ENCODE peak calls at places on chromosomes 11 and 22, in six cellular contexts. Q is kidney; K is mammary epithelial cell; H is breast epithelium; Z is thoracic aorta; B is effector memory CD4-positive, alpha-beta T cell. O is an unnamed sample.

GRCh38 chr11:63682045-63682915 is 980 bp downstream of the RTN3 start:
- DNase-seq in Q (no peak), K (peak), H (no peak), Z (no peak), B (no peak), O (no peak)

GRCh38 chr11:85869776-85870175 is 14.6 kb downstream of the CCDC83 start:
- DNase-seq in Q (no peak), K (no peak), H (no peak), Z (no peak), B (no peak), O (no peak)

GRCh38 chr11:133518702-133519264 is 13.5 kb downstream of the OPCML start:
- DNase-seq in Q (no peak), K (no peak), H (no peak), Z (no peak), B (no peak), O (no peak)

GRCh38 chr11:14908214-14908880 is 16.3 kb upstream of the CYP2R1 start:
- DNase-seq in Q (no peak), K (peak), H (no peak), Z (no peak), B (no peak), O (no peak)

GRCh38 chr11:126105022-126105747 is 42.5 kb upstream of the CDON start:
- DNase-seq in Q (no peak), K (no peak), H (no peak), Z (no peak), B (no peak), O (no peak)

GRCh38 chr11:8532475-8532874 is 61.6 kb downstream of the STK33 start:
- DNase-seq in Q (no peak), K (no peak), H (no peak), Z (no peak), B (no peak), O (no peak)

GRCh38 chr11:120392791-120393190 is 56.6 kb downstream of the ARHGEF12 start:
- DNase-seq in Q (no peak), K (no peak), H (no peak), Z (no peak), B (no peak), O (no peak)

GRCh38 chr11:117037279-117037951 is 60.8 kb downstream of the SIK3 start:
- DNase-seq in Q (no peak), K (peak), H (no peak), Z (no peak), B (no peak), O (no peak)

GRCh38 chr22:50660306-50660705 is 12.3 kb upstream of the SHANK3 start:
- DNase-seq in Q (no peak), K (no peak), H (no peak), Z (no peak), B (no peak), O (no peak)

GRCh38 chr11:111303476-111303875 is 5.1 kb downstream of the POU2AF3 start:
- DNase-seq in Q (no peak), K (peak), H (no peak), Z (no peak), B (no peak), O (no peak)

GRCh38 chr11:98736813-98737212 is 283.9 kb upstream of the CNTN5 start:
- DNase-seq in Q (no peak), K (no peak), H (no peak), Z (no peak), B (no peak), O (no peak)

GRCh38 chr11:129737535-129738230 is 78.0 kb upstream of the TMEM45B start:
- DNase-seq in Q (no peak), K (no peak), H (no peak), Z (no peak), B (no peak), O (no peak)

GRCh38 chr11:47979378-47980092 is 824 bp upstream of the PTPRJ start:
- DNase-seq in Q (peak), K (no peak), H (no peak), Z (no peak), B (no peak), O (no peak)

GRCh38 chr11:108486828-108487227 is 11.4 kb downstream of the POGLUT3 start:
- DNase-seq in Q (no peak), K (no peak), H (no peak), Z (no peak), B (no peak), O (no peak)

GRCh38 chr11:94597896-94598295 is 30.7 kb downstream of the PIWIL4 start:
- DNase-seq in Q (no peak), K (no peak), H (no peak), Z (no peak), B (no peak), O (no peak)

GRCh38 chr11:6356503-6356902 is 33.8 kb upstream of the SMPD1 start:
- DNase-seq in Q (no peak), K (no peak), H (no peak), Z (no peak), B (no peak), O (no peak)

GRCh38 chr11:20054584-20054983 is 105.7 kb downstream of the DBX1 start:
- DNase-seq in Q (no peak), K (no peak), H (no peak), Z (no peak), B (no peak), O (no peak)

GRCh38 chr11:130211781-130212401 is 52.3 kb downstream of the ST14 start:
- DNase-seq in Q (peak), K (no peak), H (peak), Z (no peak), B (no peak), O (no peak)

GRCh38 chr11:120568572-120569307 is 57.2 kb downstream of the GRIK4 start:
- DNase-seq in Q (peak), K (no peak), H (no peak), Z (no peak), B (no peak), O (no peak)

GRCh38 chr22:49668402-49668801 is 159.3 kb downstream of the BRD1 start:
- DNase-seq in Q (peak), K (no peak), H (no peak), Z (no peak), B (no peak), O (no peak)

GRCh38 chr22:42438293-42438650 is 6.1 kb upstream of the NFAM1 start:
- DNase-seq in Q (no peak), K (no peak), H (no peak), Z (no peak), B (no peak), O (no peak)
- H3K4me3 ChIP-seq in Q (peak), K (no peak), H (no peak), Z (no peak), B (no peak), O (peak)

GRCh38 chr22:46356496-46357185 is 21.1 kb downstream of the TRMU start:
- DNase-seq in Q (peak), K (no peak), H (no peak), Z (no peak), B (no peak), O (no peak)

GRCh38 chr22:46355369-46355995 is 20.0 kb downstream of the TRMU start:
- DNase-seq in Q (peak), K (peak), H (peak), Z (no peak), B (peak), O (no peak)

GRCh38 chr22:46357186-46357500 is 21.6 kb downstream of the TRMU start:
- DNase-seq in Q (no peak), K (no peak), H (no peak), Z (no peak), B (no peak), O (no peak)

GRCh38 chr22:46354993-46355305 is 19.4 kb downstream of the TRMU start:
- DNase-seq in Q (no peak), K (no peak), H (no peak), Z (no peak), B (no peak), O (no peak)

DNA sequence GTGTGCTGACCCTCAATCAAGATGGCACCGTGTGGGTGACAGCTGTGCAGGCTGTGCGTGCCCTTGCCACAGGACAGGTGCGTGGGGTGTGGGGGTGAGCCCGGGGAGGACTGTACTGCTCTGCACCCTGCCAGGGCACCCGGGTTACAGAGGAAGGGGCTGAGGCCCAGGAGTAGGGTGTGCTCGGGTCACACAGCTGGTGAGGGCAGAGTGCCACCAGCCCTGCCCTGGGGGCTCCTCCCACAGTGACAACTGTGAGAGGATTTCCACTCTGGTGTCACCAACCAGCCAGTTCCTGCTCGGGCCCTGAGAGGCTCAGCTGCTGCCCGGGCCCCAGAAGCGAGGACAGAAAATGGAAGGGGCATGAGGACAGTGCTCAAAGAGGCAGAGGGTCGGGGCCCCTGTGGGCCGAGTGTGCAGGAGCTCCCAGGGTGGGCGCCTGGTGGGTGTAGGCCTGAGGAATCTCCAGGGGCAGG is 20.5 kb downstream of the TRMU start:
- DNase-seq in Q (peak), K (no peak), H (no peak), Z (no peak), B (no peak), O (no peak)
- H3K27ac ChIP-seq in Q (no peak), K (no peak), H (no peak), Z (no peak), B (no peak), O (peak)

GRCh38 chr11:82869657-82870056 is 30.6 kb downstream of the PRCP start:
- DNase-seq in Q (no peak), K (peak), H (no peak), Z (no peak), B (no peak), O (no peak)
- H3K4me3 ChIP-seq in Q (no peak), K (no peak), H (no peak), Z (no peak), B (no peak), O (no peak)

GRCh38 chr11:64715756-64716470 is 7.1 kb downstream of the NRXN2 start:
- DNase-seq in Q (no peak), K (no peak), H (no peak), Z (no peak), B (no peak), O (no peak)
- H3K27ac ChIP-seq in Q (no peak), K (no peak), H (no peak), Z (no peak), B (no peak), O (no peak)

O was measured in esophagus squamous epithelium.